ENCODE peak calls at places on chromosomes 5 and 9, in eight cellular contexts. G, L, Z, A, W, F, M and K are unnamed samples.

GRCh38 chr5:139646912-139647391 is 1.2 kb upstream of the CXXC5 start:
- DNase-seq in G (no peak), L (no peak), Z (peak), A (no peak), W (peak), F (no peak), M (peak), K (no peak)

GRCh38 chr9:132818588-132818987 is 59.5 kb downstream of the AK8 start:
- DNase-seq in G (no peak), L (no peak), Z (no peak), A (no peak), W (no peak), F (no peak), M (no peak), K (no peak)

GRCh38 chr9:133356391-133357091 is at the start of the genes SURF1 and SURF2:
- DNase-seq in G (peak), L (peak), Z (peak), A (peak), W (peak), F (peak), M (peak), K (peak)

GRCh38 chr9:75455444-75455921 is 367.2 kb downstream of the OSTF1 start:
- DNase-seq in G (no peak), L (peak), Z (no peak), A (no peak), W (no peak), F (no peak), M (no peak), K (no peak)

GRCh38 chr5:158978061-158978745 is 121.5 kb downstream of the EBF1 start:
- DNase-seq in G (no peak), L (peak), Z (no peak), A (no peak), W (no peak), F (no peak), M (no peak), K (no peak)

GRCh38 chr9:108668191-108668940 is 187.4 kb downstream of the ACTL7B start:
- DNase-seq in G (no peak), L (no peak), Z (no peak), A (no peak), W (peak), F (no peak), M (no peak), K (no peak)

GRCh38 chr9:36929350-36929675 is 104.8 kb downstream of the PAX5 start:
- DNase-seq in G (no peak), L (no peak), Z (no peak), A (no peak), W (no peak), F (no peak), M (no peak), K (no peak)

GRCh38 chr5:150469718-150470470 is 20.4 kb upstream of the RPS14 start:
- DNase-seq in G (no peak), L (peak), Z (no peak), A (peak), W (peak), F (no peak), M (no peak), K (no peak)

GRCh38 chr9:126440938-126441337 is 114.3 kb downstream of the MVB12B start:
- DNase-seq in G (no peak), L (peak), Z (no peak), A (no peak), W (no peak), F (no peak), M (peak), K (peak)

GRCh38 chr9:69744688-69745380 is 15.0 kb downstream of the PTAR1 start:
- DNase-seq in G (no peak), L (no peak), Z (no peak), A (no peak), W (no peak), F (no peak), M (no peak), K (no peak)

GRCh38 chr5:136194611-136195010 is 1.6 kb upstream of the SMIM32 start:
- DNase-seq in G (no peak), L (no peak), Z (no peak), A (no peak), W (no peak), F (no peak), M (no peak), K (no peak)

GRCh38 chr9:81717747-81718077 is 28.4 kb upstream of the TLE1 start:
- DNase-seq in G (no peak), L (no peak), Z (no peak), A (no peak), W (peak), F (no peak), M (no peak), K (no peak)

GRCh38 chr5:167072225-167072624 is 1219.2 kb upstream of the WWC1 start:
- DNase-seq in G (no peak), L (peak), Z (no peak), A (no peak), W (no peak), F (no peak), M (no peak), K (no peak)

GRCh38 chr5:113378960-113379541 is 55.7 kb downstream of the TSSK1B start:
- DNase-seq in G (peak), L (peak), Z (no peak), A (peak), W (peak), F (no peak), M (peak), K (peak)

GRCh38 chr5:14305045-14305444 is 161.9 kb downstream of the TRIO start:
- DNase-seq in G (no peak), L (peak), Z (no peak), A (peak), W (no peak), F (no peak), M (no peak), K (no peak)

GRCh38 chr5:177500685-177501522 is 3.5 kb upstream of the PDLIM7 start:
- DNase-seq in G (peak), L (peak), Z (peak), A (peak), W (peak), F (peak), M (peak), K (no peak)
- H3K27ac ChIP-seq in G (no peak), L (peak), Z (peak), A (no peak), W (no peak), F (no peak), M (no peak), K (peak)

GRCh38 chr9:33114746-33115145 is 38.3 kb upstream of the SMU1 start:
- DNase-seq in G (no peak), L (no peak), Z (no peak), A (no peak), W (no peak), F (no peak), M (no peak), K (no peak)

GRCh38 chr9:33117306-33117705 is 40.8 kb upstream of the SMU1 start:
- DNase-seq in G (no peak), L (peak), Z (no peak), A (no peak), W (no peak), F (no peak), M (no peak), K (no peak)

GRCh38 chr9:33117816-33118215 is 41.3 kb upstream of the SMU1 start:
- DNase-seq in G (no peak), L (no peak), Z (no peak), A (no peak), W (no peak), F (no peak), M (no peak), K (no peak)

GRCh38 chr9:33113799-33114547 is 37.5 kb upstream of the SMU1 start:
- DNase-seq in G (no peak), L (no peak), Z (no peak), A (no peak), W (no peak), F (no peak), M (no peak), K (no peak)

GRCh38 chr9:33116855-33117254 is 40.4 kb upstream of the SMU1 start:
- DNase-seq in G (no peak), L (no peak), Z (no peak), A (no peak), W (no peak), F (no peak), M (no peak), K (no peak)
- H3K27ac ChIP-seq in G (no peak), L (no peak), Z (no peak), A (peak), W (no peak), F (peak), M (no peak), K (no peak)

DNA sequence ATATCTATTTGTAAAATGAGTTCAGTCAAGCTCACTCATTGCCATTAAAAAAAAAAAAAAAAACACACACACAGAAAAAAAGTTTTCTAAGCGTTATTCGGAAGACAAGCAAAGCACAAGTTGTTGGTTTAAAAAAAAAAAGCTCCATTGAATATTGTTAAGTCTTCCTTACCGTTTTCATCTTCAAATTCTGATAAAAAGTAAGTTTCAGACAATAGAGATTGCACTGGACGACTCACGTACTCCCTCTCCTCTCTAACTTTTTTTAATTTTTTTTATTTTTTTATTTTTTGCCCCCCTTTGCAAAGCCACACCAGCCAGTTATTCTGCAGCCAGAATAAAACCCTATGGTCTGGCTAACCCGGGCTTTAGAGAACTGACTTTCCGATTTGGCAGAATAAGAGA is 547 bp downstream of the ADAMTS6 start:
- DNase-seq in G (no peak), L (peak), Z (no peak), A (no peak), W (no peak), F (no peak), M (peak), K (no peak)
- H3K27ac ChIP-seq in G (peak), L (peak), Z (peak), A (no peak), W (peak), F (peak), M (peak), K (peak)

GRCh38 chr5:124843596-124843899 is 97.1 kb upstream of the ZNF608 start:
- DNase-seq in G (no peak), L (peak), Z (no peak), A (no peak), W (no peak), F (no peak), M (no peak), K (no peak)

GRCh38 chr5:124844371-124844770 is 97.9 kb upstream of the ZNF608 start:
- DNase-seq in G (no peak), L (no peak), Z (no peak), A (no peak), W (no peak), F (no peak), M (no peak), K (no peak)

GRCh38 chr5:124839371-124839998 is 93.0 kb upstream of the ZNF608 start:
- DNase-seq in G (no peak), L (peak), Z (no peak), A (no peak), W (no peak), F (no peak), M (no peak), K (no peak)

GRCh38 chr5:124841829-124842712 is 95.6 kb upstream of the ZNF608 start:
- DNase-seq in G (no peak), L (peak), Z (no peak), A (no peak), W (no peak), F (no peak), M (no peak), K (no peak)

GRCh38 chr5:124842725-124843595 is 96.5 kb upstream of the ZNF608 start:
- DNase-seq in G (no peak), L (peak), Z (no peak), A (no peak), W (no peak), F (no peak), M (no peak), K (no peak)
- H3K27ac ChIP-seq in G (no peak), L (no peak), Z (no peak), A (no peak), W (no peak), F (no peak), M (no peak), K (no peak)

GRCh38 chr5:147892696-147893296 is 13.5 kb downstream of the C5orf46 start:
- DNase-seq in G (no peak), L (no peak), Z (no peak), A (peak), W (peak), F (no peak), M (peak), K (no peak)

GRCh38 chr5:147898875-147899401 is 7.4 kb downstream of the C5orf46 start:
- DNase-seq in G (no peak), L (no peak), Z (no peak), A (no peak), W (no peak), F (no peak), M (no peak), K (no peak)

GRCh38 chr5:147887925-147888324 is 9.4 kb downstream of the SCGB3A2 start:
- DNase-seq in G (no peak), L (no peak), Z (no peak), A (no peak), W (no peak), F (no peak), M (no peak), K (no peak)

DNA sequence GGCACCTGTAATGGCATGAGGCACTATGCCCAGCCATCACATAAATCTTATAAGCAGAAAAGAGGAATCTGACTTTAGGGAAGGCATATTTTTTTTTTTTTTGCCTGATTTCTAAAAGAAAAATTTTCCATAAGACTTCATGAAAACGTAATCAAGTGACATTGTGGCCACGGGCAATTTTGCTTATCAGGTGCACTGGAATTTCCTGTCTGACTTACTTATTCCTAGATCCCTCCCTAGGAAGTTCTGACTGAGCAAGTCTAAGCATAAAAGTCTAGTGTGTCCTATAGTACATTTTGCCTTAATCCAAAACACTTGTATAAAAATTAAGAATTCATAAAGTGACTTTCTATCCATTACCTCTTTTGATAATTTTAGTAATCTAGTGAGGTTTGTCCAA is 12.5 kb downstream of the C5orf46 start:
- DNase-seq in G (no peak), L (no peak), Z (no peak), A (peak), W (no peak), F (no peak), M (no peak), K (no peak)
- H3K27ac ChIP-seq in G (no peak), L (no peak), Z (no peak), A (peak), W (no peak), F (no peak), M (no peak), K (no peak)

DNA sequence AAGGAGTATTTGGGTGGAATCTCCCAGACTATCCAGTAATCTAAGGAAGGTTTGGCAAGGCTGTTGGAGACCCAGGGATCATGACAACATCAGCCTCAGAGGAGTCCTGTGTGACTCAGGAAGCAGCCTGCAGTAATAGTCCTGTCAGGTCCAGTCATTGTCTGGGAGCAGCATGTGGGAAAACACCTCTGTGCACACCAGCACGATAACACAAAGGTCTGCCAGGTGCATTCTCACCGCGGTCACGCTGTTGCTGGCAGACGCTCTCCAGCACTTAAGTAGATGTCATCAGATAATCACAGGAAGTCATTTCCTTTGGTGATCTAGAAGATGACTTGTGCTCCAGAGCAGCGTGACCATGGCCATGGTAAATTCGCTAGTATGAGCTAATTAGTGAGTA is 99.2 kb upstream of the IQGAP2 start:
- DNase-seq in G (peak), L (no peak), Z (no peak), A (no peak), W (peak), F (no peak), M (no peak), K (no peak)
- H3K27ac ChIP-seq in G (no peak), L (no peak), Z (no peak), A (no peak), W (no peak), F (no peak), M (no peak), K (no peak)

GRCh38 chr5:37815913-37816312 is 23.9 kb downstream of the GDNF start:
- DNase-seq in G (no peak), L (no peak), Z (no peak), A (no peak), W (no peak), F (no peak), M (no peak), K (no peak)
- H3K27ac ChIP-seq in G (no peak), L (no peak), Z (peak), A (no peak), W (no peak), F (no peak), M (no peak), K (peak)

DNA sequence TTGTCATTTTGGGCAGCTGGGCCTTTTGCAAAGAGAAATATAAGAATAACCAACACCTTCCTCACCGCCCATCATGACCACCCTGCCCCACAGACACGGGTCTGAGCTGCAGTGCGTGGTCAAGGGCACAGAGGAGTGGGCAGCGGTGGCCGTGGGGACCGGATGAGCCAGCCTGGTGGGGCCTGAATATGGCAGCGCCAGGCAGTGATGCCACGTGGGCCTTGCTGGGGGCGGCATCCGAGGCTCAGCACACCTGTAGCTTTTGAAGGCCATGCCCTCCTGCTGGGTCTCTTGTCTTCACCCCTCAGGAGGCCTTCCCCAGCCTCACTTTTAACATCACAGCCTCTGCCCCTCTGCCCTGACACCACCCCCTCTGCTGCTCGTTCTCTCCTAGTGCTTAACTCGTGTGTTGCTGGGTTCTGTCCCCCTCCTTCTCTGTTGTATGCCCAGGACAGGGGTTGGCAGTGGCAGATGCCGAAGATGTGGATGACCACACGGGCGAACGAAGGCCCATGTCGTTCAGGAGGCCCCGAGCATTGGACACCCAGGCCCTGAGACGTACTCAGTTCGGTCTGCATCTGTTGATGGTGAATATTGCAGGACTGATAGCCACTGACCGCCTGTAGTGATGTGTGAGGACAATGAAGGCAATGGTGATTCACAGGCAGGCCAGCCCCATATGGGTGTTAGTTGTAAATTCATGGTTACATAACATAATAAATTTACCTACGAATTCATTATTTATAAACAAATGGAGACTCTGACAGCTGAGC is 46.0 kb downstream of the AHRR start:
- DNase-seq in G (no peak), L (no peak), Z (no peak), A (no peak), W (no peak), F (no peak), M (no peak), K (no peak)
- H3K27ac ChIP-seq in G (no peak), L (peak), Z (no peak), A (no peak), W (no peak), F (no peak), M (no peak), K (no peak)

GRCh38 chr9:128056887-128057723 is 10.0 kb downstream of the NAIF1 start:
- DNase-seq in G (no peak), L (peak), Z (no peak), A (no peak), W (peak), F (no peak), M (peak), K (no peak)

GRCh38 chr9:128059365-128059983 is 7.6 kb downstream of the NAIF1 start:
- DNase-seq in G (no peak), L (no peak), Z (no peak), A (no peak), W (no peak), F (no peak), M (no peak), K (no peak)

GRCh38 chr9:128055222-128056040 is 11.7 kb downstream of the NAIF1 start:
- DNase-seq in G (no peak), L (peak), Z (peak), A (no peak), W (peak), F (no peak), M (peak), K (no peak)

GRCh38 chr9:128056086-128056485 is 11.0 kb downstream of the NAIF1 start:
- DNase-seq in G (no peak), L (no peak), Z (peak), A (no peak), W (no peak), F (peak), M (no peak), K (no peak)

DNA sequence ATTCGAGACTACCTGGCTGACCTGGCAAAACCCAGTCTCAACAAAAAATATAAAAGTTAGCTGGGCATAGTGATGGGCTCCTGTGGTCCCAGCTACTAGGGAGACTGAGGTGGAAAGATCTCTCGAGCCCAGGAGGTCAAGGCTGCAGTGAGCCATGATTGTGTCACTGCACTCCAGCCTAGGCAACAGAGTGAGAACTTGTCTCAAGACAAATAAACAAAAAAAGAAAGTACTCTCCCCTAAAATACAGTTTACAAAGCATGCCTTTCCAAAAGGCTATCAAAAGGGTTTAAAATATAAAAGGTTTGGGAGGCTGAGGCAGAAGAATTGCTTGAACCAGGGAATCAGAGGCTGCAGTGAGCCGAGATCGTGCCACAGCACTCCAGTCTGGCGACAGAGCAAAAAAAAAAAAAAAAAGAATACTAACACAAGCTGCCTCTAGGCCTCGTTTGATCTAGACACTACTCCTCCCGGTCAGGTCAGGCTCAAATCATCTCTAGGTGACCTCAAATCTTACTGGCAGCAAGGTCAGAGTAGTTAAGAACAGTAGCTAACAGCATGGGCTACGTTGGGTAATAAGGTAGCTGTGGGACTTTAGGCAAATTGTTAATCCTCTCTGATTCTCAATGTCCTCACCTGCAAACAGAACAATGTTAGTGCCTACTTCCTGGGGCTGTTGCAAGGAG is 9.3 kb downstream of the NAIF1 start:
- DNase-seq in G (no peak), L (no peak), Z (no peak), A (no peak), W (peak), F (no peak), M (no peak), K (no peak)
- H3K27ac ChIP-seq in G (no peak), L (peak), Z (no peak), A (no peak), W (no peak), F (peak), M (no peak), K (peak)

DNA sequence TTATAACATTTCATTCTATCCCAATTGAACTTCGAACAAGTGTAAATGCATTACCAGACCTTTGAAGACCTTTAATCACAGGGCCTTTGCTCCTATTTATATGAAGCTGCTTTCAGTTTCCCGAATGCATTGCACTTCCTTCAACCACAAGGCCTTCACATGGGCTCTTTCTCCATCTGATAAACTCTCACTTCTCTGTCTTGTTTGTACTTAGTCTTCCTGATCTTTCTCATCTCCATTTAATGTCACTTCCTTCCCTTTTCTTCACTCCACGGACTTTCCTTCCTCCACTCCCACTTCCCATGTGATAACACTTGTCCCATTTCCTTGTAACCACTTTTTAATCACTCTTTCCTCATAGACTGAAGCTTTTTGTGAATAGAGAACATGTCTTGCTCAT is 74.3 kb upstream of the TNC start:
- DNase-seq in G (no peak), L (no peak), Z (no peak), A (no peak), W (no peak), F (no peak), M (no peak), K (no peak)
- H3K27ac ChIP-seq in G (no peak), L (no peak), Z (no peak), A (no peak), W (no peak), F (no peak), M (no peak), K (no peak)